ENCODE peak calls at places on chromosomes 16 and 17, in four cellular contexts. One of them, this sample, is unnamed.

GRCh38 chr17:39636927-39637736 is at the start of gene STARD3:
- DNase-seq in GM12878: no peak
- DNase-seq in K562: peak
- DNase-seq in HepG2: peak
- DNase-seq in this sample: peak

GRCh38 chr17:54903375-54903774 is 2.7 kb downstream of the TOM1L1 start:
- DNase-seq in GM12878: no peak
- DNase-seq in K562: no peak
- DNase-seq in HepG2: peak
- DNase-seq in this sample: no peak

GRCh38 chr16:1170076-1170418 is 17.1 kb downstream of the CACNA1H start:
- DNase-seq in GM12878: no peak
- DNase-seq in K562: no peak
- DNase-seq in HepG2: no peak
- DNase-seq in this sample: no peak

GRCh38 chr16:78770353-78771091 is 671.1 kb downstream of the WWOX start:
- DNase-seq in GM12878: no peak
- DNase-seq in K562: peak
- DNase-seq in HepG2: peak
- DNase-seq in this sample: peak

GRCh38 chr16:28548306-28548802 is 5.4 kb upstream of the SGF29 start:
- DNase-seq in GM12878: no peak
- DNase-seq in K562: no peak
- DNase-seq in HepG2: no peak
- DNase-seq in this sample: no peak

GRCh38 chr17:64500923-64501765 is 4.3 kb upstream of the POLG2 start:
- DNase-seq in GM12878: no peak
- DNase-seq in K562: no peak
- DNase-seq in HepG2: no peak
- DNase-seq in this sample: no peak

GRCh38 chr16:4537376-4538066 is 1.1 kb downstream of the CDIP1 start:
- DNase-seq in GM12878: no peak
- DNase-seq in K562: no peak
- DNase-seq in HepG2: no peak
- DNase-seq in this sample: peak

GRCh38 chr17:43034623-43035293 is 9.7 kb downstream of the RND2 start:
- DNase-seq in GM12878: no peak
- DNase-seq in K562: no peak
- DNase-seq in HepG2: no peak
- DNase-seq in this sample: no peak

GRCh38 chr17:76869878-76870714 is 1.9 kb downstream of the MGAT5B start:
- DNase-seq in GM12878: no peak
- DNase-seq in K562: peak
- DNase-seq in HepG2: no peak
- DNase-seq in this sample: peak

GRCh38 chr16:3304370-3304769 is 860 bp downstream of the TIGD7 start:
- DNase-seq in GM12878: no peak
- DNase-seq in K562: no peak
- DNase-seq in HepG2: no peak
- DNase-seq in this sample: no peak

GRCh38 chr17:74744349-74744713 is 4.1 kb upstream of the NHERF1 start:
- DNase-seq in GM12878: no peak
- DNase-seq in K562: no peak
- DNase-seq in HepG2: no peak
- DNase-seq in this sample: no peak

GRCh38 chr17:82881900-82882714 is 42.3 kb upstream of the ZNF750 start:
- DNase-seq in GM12878: no peak
- DNase-seq in K562: no peak
- DNase-seq in HepG2: peak
- DNase-seq in this sample: no peak

GRCh38 chr17:38602862-38603785 is 2.6 kb downstream of the SRCIN1 start:
- DNase-seq in GM12878: no peak
- DNase-seq in K562: no peak
- DNase-seq in HepG2: no peak
- DNase-seq in this sample: no peak

DNA sequence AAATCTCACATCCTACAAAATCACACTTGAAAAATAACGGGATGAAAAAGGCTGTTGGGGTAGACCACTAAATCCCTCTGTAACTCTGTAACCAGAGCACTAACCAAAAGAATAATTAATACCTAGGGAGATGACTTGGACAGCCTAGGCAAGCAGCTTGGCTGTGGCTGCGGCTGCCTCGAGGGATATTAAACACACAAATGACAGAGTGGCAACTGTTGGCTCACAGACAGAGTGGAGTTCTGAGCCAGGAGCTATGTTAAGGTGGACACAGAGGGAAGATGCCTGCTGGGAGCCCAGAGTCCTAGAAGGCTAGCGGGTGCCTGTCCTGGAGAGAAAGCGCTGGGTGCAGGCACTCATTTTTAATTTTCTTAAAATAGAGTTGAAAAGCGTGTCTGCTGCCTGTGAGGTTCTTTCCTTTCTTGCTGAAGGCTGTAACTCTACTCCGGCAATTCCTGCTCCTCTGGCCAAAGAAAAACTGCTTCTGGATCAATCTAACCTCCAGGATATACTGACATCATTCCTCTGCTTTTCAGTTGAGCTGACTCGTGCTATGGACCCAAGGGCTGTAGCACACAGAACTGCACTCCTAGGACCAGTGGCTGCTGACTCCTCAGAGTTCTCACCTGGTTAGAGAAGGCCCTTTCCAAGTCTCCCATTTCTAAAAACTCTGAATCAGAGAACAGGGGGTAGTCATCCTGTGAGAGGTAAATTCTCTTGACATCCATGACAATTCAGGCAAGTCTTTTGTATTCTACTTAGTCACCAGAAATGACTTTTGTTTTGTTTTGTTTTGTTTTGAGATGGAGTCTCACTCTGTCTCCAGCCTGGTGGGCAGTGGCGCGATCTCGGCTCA is 147.9 kb downstream of the STX8 start:
- DNase-seq in GM12878: no peak
- DNase-seq in K562: no peak
- DNase-seq in HepG2: no peak
- DNase-seq in this sample: no peak
- TF ChIP-seq CREM in GM12878: no peak
- TF ChIP-seq CREM in K562: no peak
- TF ChIP-seq CREM in HepG2: no peak
- TF ChIP-seq CREM in this sample: no peak

DNA sequence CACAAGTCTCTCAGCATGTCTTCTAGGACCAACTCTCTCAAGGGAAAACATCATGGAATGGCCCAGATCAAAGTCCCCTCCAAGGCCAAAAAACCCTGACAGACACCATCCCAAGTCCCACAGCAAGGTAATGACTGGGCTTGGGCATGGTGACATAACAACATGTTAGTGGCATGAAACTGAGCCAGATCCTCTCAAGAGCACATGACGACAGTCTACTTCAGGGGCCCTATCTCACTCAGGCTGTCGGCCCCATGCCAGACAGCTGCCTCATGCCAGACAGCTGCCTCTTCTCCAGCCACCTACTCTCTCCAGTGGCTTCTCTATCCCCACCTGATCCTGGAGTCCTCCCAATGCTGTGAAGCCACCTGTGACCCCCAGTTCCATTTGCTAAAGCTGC is 18.4 kb downstream of the HSD11B2 start:
- DNase-seq in GM12878: no peak
- DNase-seq in K562: no peak
- DNase-seq in HepG2: no peak
- DNase-seq in this sample: no peak
- TF ChIP-seq CREM in GM12878: no peak
- TF ChIP-seq CREM in K562: no peak
- TF ChIP-seq CREM in HepG2: no peak
- TF ChIP-seq CREM in this sample: no peak

DNA sequence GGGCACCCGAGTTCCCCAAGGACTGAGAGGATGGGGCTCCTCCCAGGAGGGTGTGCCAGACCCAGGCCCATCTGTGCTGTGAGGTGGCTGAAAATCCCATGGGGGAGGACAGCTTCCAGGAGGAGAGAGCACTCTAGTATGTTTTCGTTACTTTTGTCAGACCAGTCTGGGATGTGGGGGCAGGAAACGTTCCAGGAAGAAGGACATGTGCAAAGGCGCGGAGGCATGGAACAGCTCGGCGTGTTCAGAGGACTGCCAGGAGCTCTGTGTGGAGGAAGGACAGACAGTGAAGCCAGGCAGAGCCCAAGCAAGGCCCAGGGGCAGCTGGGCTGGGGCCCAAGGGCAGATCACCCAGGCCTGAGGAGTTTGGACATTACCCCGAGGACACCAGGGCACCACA is 7.0 kb downstream of the CA4 start:
- DNase-seq in GM12878: no peak
- DNase-seq in K562: no peak
- DNase-seq in HepG2: no peak
- DNase-seq in this sample: no peak
- TF ChIP-seq CREM in GM12878: no peak
- TF ChIP-seq CREM in K562: no peak
- TF ChIP-seq CREM in HepG2: no peak
- TF ChIP-seq CREM in this sample: no peak

GRCh38 chr17:7553356-7553755 is 4.5 kb downstream of the TNFSF12 start:
- DNase-seq in GM12878: no peak
- DNase-seq in K562: no peak
- DNase-seq in HepG2: no peak
- DNase-seq in this sample: no peak

GRCh38 chr17:7552621-7553051 is 3.8 kb downstream of the TNFSF12 start:
- DNase-seq in GM12878: peak
- DNase-seq in K562: no peak
- DNase-seq in HepG2: no peak
- DNase-seq in this sample: no peak

GRCh38 chr17:7550359-7550758 is 1.5 kb downstream of the TNFSF12 start:
- DNase-seq in GM12878: no peak
- DNase-seq in K562: no peak
- DNase-seq in HepG2: no peak
- DNase-seq in this sample: no peak

GRCh38 chr17:7549401-7550055 is 670 bp downstream of the TNFSF12 start:
- DNase-seq in GM12878: no peak
- DNase-seq in K562: no peak
- DNase-seq in HepG2: no peak
- DNase-seq in this sample: no peak

DNA sequence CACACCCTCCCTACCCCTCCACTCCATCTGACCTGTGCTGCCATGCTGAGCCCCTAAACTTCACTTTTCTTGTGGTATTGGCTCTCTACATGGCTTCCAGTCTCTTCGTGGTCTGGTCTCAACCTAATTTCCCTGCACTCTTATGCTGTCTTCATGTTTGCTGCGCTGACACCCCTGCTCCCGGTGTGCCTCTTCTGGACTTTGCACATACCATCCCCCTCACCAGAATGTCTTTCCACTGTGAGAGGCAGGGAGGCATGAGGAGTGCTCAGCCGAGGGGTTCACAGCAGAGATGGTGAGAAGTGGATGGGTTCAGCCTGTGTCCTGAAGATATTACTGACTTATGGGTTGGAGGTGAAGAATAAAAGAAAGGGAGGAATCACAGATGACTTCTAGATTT is 2.5 kb downstream of the TNFSF12 start:
- DNase-seq in GM12878: no peak
- DNase-seq in K562: no peak
- DNase-seq in HepG2: peak
- DNase-seq in this sample: no peak
- TF ChIP-seq CREM in GM12878: no peak
- TF ChIP-seq CREM in K562: no peak
- TF ChIP-seq CREM in HepG2: no peak
- TF ChIP-seq CREM in this sample: no peak

GRCh38 chr16:20854963-20855362 is 45.2 kb downstream of the DCUN1D3 start:
- DNase-seq in GM12878: no peak
- DNase-seq in K562: no peak
- DNase-seq in HepG2: peak
- DNase-seq in this sample: no peak

GRCh38 chr16:20850981-20851380 is 44.7 kb downstream of the REXO5 start:
- DNase-seq in GM12878: no peak
- DNase-seq in K562: no peak
- DNase-seq in HepG2: no peak
- DNase-seq in this sample: no peak

GRCh38 chr16:20853076-20853597 is 46.8 kb downstream of the REXO5 start:
- DNase-seq in GM12878: no peak
- DNase-seq in K562: no peak
- DNase-seq in HepG2: no peak
- DNase-seq in this sample: no peak

GRCh38 chr16:20851601-20852000 is 45.3 kb downstream of the REXO5 start:
- DNase-seq in GM12878: no peak
- DNase-seq in K562: no peak
- DNase-seq in HepG2: peak
- DNase-seq in this sample: no peak

GRCh38 chr16:20853981-20854620 is 46.1 kb downstream of the DCUN1D3 start:
- DNase-seq in GM12878: no peak
- DNase-seq in K562: no peak
- DNase-seq in HepG2: no peak
- DNase-seq in this sample: no peak
- TF ChIP-seq CREM in GM12878: no peak
- TF ChIP-seq CREM in K562: no peak
- TF ChIP-seq CREM in HepG2: no peak
- TF ChIP-seq CREM in this sample: no peak

GRCh38 chr16:55078699-55079415 is 148.2 kb downstream of the IRX5 start:
- DNase-seq in GM12878: no peak
- DNase-seq in K562: no peak
- DNase-seq in HepG2: no peak
- DNase-seq in this sample: no peak

GRCh38 chr16:55082594-55082982 is 151.9 kb downstream of the IRX5 start:
- DNase-seq in GM12878: no peak
- DNase-seq in K562: no peak
- DNase-seq in HepG2: no peak
- DNase-seq in this sample: no peak

GRCh38 chr16:55077231-55077630 is 146.6 kb downstream of the IRX5 start:
- DNase-seq in GM12878: no peak
- DNase-seq in K562: no peak
- DNase-seq in HepG2: no peak
- DNase-seq in this sample: no peak

GRCh38 chr16:55078153-55078552 is 147.5 kb downstream of the IRX5 start:
- DNase-seq in GM12878: no peak
- DNase-seq in K562: no peak
- DNase-seq in HepG2: no peak
- DNase-seq in this sample: no peak

GRCh38 chr16:55081622-55082593 is 151.2 kb downstream of the IRX5 start:
- DNase-seq in GM12878: no peak
- DNase-seq in K562: no peak
- DNase-seq in HepG2: no peak
- DNase-seq in this sample: no peak
- TF ChIP-seq CREM in GM12878: no peak
- TF ChIP-seq CREM in K562: no peak
- TF ChIP-seq CREM in HepG2: no peak
- TF ChIP-seq CREM in this sample: no peak

GRCh38 chr17:45335721-45336120 is 18.9 kb upstream of the MAP3K14 start:
- DNase-seq in GM12878: no peak
- DNase-seq in K562: no peak
- DNase-seq in HepG2: no peak
- DNase-seq in this sample: no peak
- TF ChIP-seq CREM in GM12878: no peak
- TF ChIP-seq CREM in K562: no peak
- TF ChIP-seq CREM in HepG2: no peak
- TF ChIP-seq CREM in this sample: no peak

This sample was measured in WTC11.